ENCODE peak calls at places on chromosomes 13 and 19, in seven cellular contexts. T is mesenchymal stem cell, O is H1, L is IMR-90, A is neuronal stem cell, S is H9, N is trophoblast cell. D is an unnamed sample. For H3K27me3, the result is how much of the 10 kb centered on the place peaks cover.

GRCh38 chr13:40667622-40667978 is 1.2 kb upstream of the FOXO1 start:
- DNase-seq in T (no peak), N (no peak), A (no peak), S (no peak), O (no peak), L (no peak), D (peak)

GRCh38 chr19:45121827-45122345 is 28.9 kb downstream of the PPP1R37 start:
- DNase-seq in N (peak), A (no peak), L (no peak), O (no peak), T (no peak), S (no peak), D (no peak)

GRCh38 chr19:17455711-17456123 is 5.0 kb downstream of the NXNL1 start:
- DNase-seq in N (no peak), L (no peak), O (no peak), S (peak), A (no peak), T (no peak), D (no peak)

GRCh38 chr19:15129856-15130580 is 22.8 kb downstream of the SYDE1 start:
- DNase-seq in S (no peak), T (no peak), N (peak), A (no peak), O (no peak), L (no peak), D (peak)

GRCh38 chr13:78137404-78138142 is 218.9 kb upstream of the EDNRB start:
- DNase-seq in L (peak), T (peak), N (peak), O (peak), A (peak), S (peak), D (peak)

GRCh38 chr13:97072297-97072696 is 78.0 kb upstream of the OXGR1 start:
- DNase-seq in A (no peak), N (no peak), L (no peak), S (no peak), T (no peak), O (no peak), D (no peak)

GRCh38 chr19:46349311-46349993 is 2.6 kb downstream of the PPP5C start:
- DNase-seq in S (no peak), N (no peak), T (no peak), O (no peak), A (no peak), L (no peak), D (no peak)

GRCh38 chr19:55913643-55914268 is 18.4 kb downstream of the NLRP13 start:
- DNase-seq in A (no peak), L (no peak), O (no peak), S (no peak), T (no peak), N (no peak), D (no peak)

GRCh38 chr19:19404879-19405860 is at the start of gene GATAD2A:
- DNase-seq in A (peak), S (peak), O (peak), L (peak), T (peak), N (peak), D (peak)

GRCh38 chr13:102770435-102770834 is 3.2 kb downstream of the TEX30 start:
- DNase-seq in N (peak), A (no peak), L (no peak), T (no peak), S (no peak), O (no peak), D (no peak)

GRCh38 chr13:74039667-74040066 is 94.5 kb downstream of the KLF12 start:
- DNase-seq in A (no peak), T (no peak), O (no peak), S (no peak), N (no peak), L (no peak), D (no peak)
- H3K18ac ChIP-seq in A (no peak), T (no peak), O (no peak), S (no peak), N (no peak), L (no peak), D (no peak)

GRCh38 chr13:112205990-112206389 is 139.0 kb downstream of the SOX1 start:
- DNase-seq in S (no peak), T (no peak), A (no peak), N (no peak), O (no peak), L (no peak), D (no peak)
- H3K27me3 ChIP-seq in S (under half), T (under half), A (under half), N (under half), O (under half), L (under half), D (under half)

DNA sequence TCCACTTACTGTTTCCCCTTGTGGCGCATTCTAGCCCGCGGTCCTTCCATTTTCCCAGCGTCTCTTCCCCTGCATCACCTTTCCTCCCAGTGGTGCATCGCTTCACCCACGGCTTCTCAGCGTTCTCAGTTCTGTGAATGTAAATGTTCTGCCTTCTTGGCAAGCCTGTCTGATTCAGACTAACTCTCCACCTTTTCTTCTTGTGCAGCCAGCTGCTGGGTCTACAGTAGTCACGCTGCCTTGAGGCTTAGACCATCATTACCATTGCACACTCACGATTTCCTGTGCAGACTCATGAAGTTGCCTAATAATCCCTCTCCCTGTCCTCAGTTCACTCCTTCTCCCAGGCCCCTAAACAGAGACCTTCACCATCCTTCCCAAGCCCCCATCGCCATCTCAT is 75.0 kb downstream of the DHRS12 start:
- DNase-seq in T (peak), N (peak), S (no peak), L (peak), A (no peak), O (no peak), D (no peak)
- H3K18ac ChIP-seq in T (peak), N (peak), S (no peak), L (peak), A (no peak), O (no peak), D (no peak)

DNA sequence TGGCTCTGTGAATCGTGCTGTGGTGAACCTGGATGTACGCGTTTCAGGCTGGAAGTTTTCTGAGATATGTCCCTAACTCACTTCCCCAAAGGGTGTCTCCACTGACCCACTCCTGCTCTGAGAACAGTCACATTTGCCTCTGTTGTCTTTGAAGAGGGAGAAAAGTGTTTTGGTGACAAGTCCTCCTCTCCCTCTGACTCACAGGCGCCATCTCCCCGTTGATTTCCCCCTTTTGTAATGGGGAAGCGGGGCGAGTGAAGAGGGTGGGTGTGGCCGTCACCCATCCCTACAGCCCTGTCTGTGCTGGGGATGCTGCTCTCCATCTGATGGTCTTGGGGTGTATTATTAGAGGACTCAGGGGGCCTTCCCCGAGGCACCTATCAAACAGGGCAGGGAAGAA is 9.6 kb downstream of the APC2 start:
- DNase-seq in S (no peak), A (no peak), L (no peak), N (no peak), O (no peak), T (no peak), D (no peak)
- H3K27me3 ChIP-seq in S (under half), A (under half), L (under half), N (under half), O (under half), T (under half), D (under half)

DNA sequence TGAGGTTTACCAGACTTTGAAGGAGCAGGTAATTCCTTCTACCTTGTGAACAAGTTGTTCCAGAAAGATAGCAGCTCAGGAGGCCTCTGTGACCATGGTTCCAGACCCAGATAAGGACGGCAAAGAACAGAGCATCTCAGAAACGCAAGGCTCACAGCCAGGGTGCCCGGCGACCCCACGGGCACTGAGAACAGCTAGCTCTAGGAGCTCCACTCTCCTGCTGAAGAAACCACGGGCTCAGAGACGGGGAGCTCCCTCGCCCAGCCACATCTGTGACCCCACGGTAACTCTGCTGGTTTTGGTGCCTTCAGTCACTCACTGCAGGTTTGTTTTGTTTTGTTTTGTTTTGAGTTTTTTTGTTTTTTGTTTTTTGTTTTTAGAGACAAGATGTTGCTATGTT is 16.0 kb upstream of the NCCRP1 start:
- DNase-seq in T (no peak), S (no peak), O (no peak), N (no peak), L (no peak), A (no peak), D (no peak)
- H3K18ac ChIP-seq in T (no peak), S (no peak), O (no peak), N (no peak), L (no peak), A (no peak), D (no peak)

GRCh38 chr19:53881482-53882390 is at the start of gene PRKCG:
- DNase-seq in T (peak), S (peak), O (no peak), N (no peak), L (no peak), A (peak), D (peak)
- H3K27me3 ChIP-seq in T (half or more), S (under half), O (under half), N (under half), L (half or more), A (under half), D (under half)

GRCh38 chr13:85140192-85140591 is 659.0 kb downstream of the SLITRK6 start:
- DNase-seq in S (no peak), O (no peak), N (no peak), A (no peak), L (no peak), T (peak), D (peak)

GRCh38 chr13:85142351-85142750 is 656.9 kb downstream of the SLITRK6 start:
- DNase-seq in L (no peak), S (no peak), T (peak), N (no peak), O (no peak), A (no peak), D (no peak)

GRCh38 chr13:85132986-85133385 is 666.2 kb downstream of the SLITRK6 start:
- DNase-seq in O (no peak), A (no peak), S (no peak), T (no peak), N (no peak), L (no peak), D (no peak)

GRCh38 chr13:85141425-85141824 is 657.8 kb downstream of the SLITRK6 start:
- DNase-seq in N (no peak), A (no peak), S (no peak), T (no peak), O (no peak), L (no peak), D (no peak)

GRCh38 chr13:85137516-85137915 is 661.7 kb downstream of the SLITRK6 start:
- DNase-seq in L (no peak), T (peak), O (no peak), S (no peak), N (no peak), A (no peak), D (no peak)
- H3K18ac ChIP-seq in L (no peak), T (no peak), O (no peak), S (no peak), N (no peak), A (no peak), D (no peak)

DNA sequence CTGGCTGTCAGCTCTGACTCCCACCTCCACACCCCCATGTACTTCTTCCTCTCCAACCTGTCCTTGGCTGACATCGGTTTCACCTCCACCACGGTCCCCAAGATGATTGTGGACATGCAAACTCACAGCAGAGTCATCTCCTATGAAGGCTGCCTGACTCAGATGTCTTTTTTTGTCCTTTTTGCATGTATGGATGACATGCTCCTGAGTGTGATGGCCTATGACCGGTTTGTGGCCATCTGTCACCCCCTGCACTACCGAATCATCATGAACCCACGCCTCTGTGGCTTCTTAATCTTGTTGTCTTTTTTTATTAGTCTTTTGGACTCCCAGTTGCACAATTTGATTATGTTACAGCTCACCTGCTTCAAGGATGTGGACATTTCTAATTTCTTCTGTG is 506 bp downstream of the OR7E24 start:
- DNase-seq in A (no peak), T (no peak), S (no peak), O (no peak), L (no peak), N (no peak), D (no peak)
- H3K27me3 ChIP-seq in A (under half), T (under half), S (under half), O (under half), L (under half), N (under half), D (under half)

GRCh38 chr19:34225659-34226015 is 28.7 kb upstream of the GARRE1 start:
- DNase-seq in L (no peak), N (peak), A (no peak), T (no peak), O (no peak), S (no peak), D (no peak)
- H3K18ac ChIP-seq in L (no peak), N (no peak), A (no peak), T (no peak), O (no peak), S (no peak), D (no peak)

GRCh38 chr13:111874981-111875380 is 192.0 kb upstream of the SOX1 start:
- DNase-seq in O (no peak), N (no peak), L (no peak), A (no peak), T (no peak), S (no peak), D (no peak)
- H3K27me3 ChIP-seq in O (under half), N (under half), L (under half), A (under half), T (under half), S (under half), D (under half)

D was measured in mesendoderm.